ENCODE peak calls at places on chromosomes 6 and 20, in four cellular contexts. One of them, this sample, is unnamed.

GRCh38 chr6:22067127-22067526 is 229.7 kb downstream of the PRL start:
- DNase-seq in K562: no peak
- DNase-seq in HepG2: no peak
- DNase-seq in HEK293T: no peak
- DNase-seq in this sample: no peak

GRCh38 chr6:39240155-39240757 is 11.0 kb upstream of the KCNK5 start:
- DNase-seq in HepG2: no peak
- DNase-seq in HEK293T: no peak
- DNase-seq in K562: no peak
- DNase-seq in this sample: no peak

GRCh38 chr20:13396036-13396435 is 175.0 kb downstream of the ISM1 start:
- DNase-seq in HEK293T: no peak
- DNase-seq in HepG2: no peak
- DNase-seq in K562: no peak
- DNase-seq in this sample: no peak

GRCh38 chr20:48760403-48760889 is 67.4 kb downstream of the PREX1 start:
- DNase-seq in HEK293T: no peak
- DNase-seq in HepG2: no peak
- DNase-seq in K562: no peak
- DNase-seq in this sample: no peak

GRCh38 chr20:51995038-51995437 is 192.7 kb upstream of the SALL4 start:
- DNase-seq in HEK293T: no peak
- DNase-seq in K562: no peak
- DNase-seq in HepG2: no peak
- DNase-seq in this sample: no peak

GRCh38 chr6:119347466-119348307 is 1.9 kb downstream of the MAN1A1 start:
- DNase-seq in HEK293T: peak; percentile 37
- DNase-seq in K562: peak; percentile 85
- DNase-seq in HepG2: peak; percentile 96
- DNase-seq in this sample: no peak

GRCh38 chr6:74768738-74769137 is 437.1 kb downstream of the COL12A1 start:
- DNase-seq in K562: no peak
- DNase-seq in HEK293T: no peak
- DNase-seq in HepG2: no peak
- DNase-seq in this sample: no peak

GRCh38 chr6:11096109-11096508 is 2.5 kb downstream of the SMIM13 start:
- DNase-seq in HepG2: peak; percentile 76
- DNase-seq in K562: peak; percentile 78
- DNase-seq in HEK293T: peak; percentile 34
- DNase-seq in this sample: peak; percentile 27

GRCh38 chr6:157946865-157947532 is 34.7 kb upstream of the SYNJ2 start:
- DNase-seq in HepG2: peak; percentile 41
- DNase-seq in HEK293T: peak; percentile 33
- DNase-seq in K562: peak; percentile 59
- DNase-seq in this sample: no peak

GRCh38 chr6:115898246-115898645 is 162.4 kb downstream of the FRK start:
- DNase-seq in HEK293T: no peak
- DNase-seq in HepG2: no peak
- DNase-seq in K562: no peak
- DNase-seq in this sample: no peak

GRCh38 chr6:153980176-153980575 is 58.9 kb upstream of the OPRM1 start:
- DNase-seq in K562: no peak
- DNase-seq in HEK293T: no peak
- DNase-seq in HepG2: no peak
- DNase-seq in this sample: no peak

GRCh38 chr6:122654016-122654415 is 43.8 kb downstream of the PKIB start:
- DNase-seq in K562: no peak
- DNase-seq in HEK293T: no peak
- DNase-seq in HepG2: no peak
- DNase-seq in this sample: no peak
- TF ChIP-seq ELF4 in K562: no peak
- TF ChIP-seq ELF4 in HEK293T: no peak
- TF ChIP-seq ELF4 in HepG2: no peak
- TF ChIP-seq ELF4 in this sample: no peak

DNA sequence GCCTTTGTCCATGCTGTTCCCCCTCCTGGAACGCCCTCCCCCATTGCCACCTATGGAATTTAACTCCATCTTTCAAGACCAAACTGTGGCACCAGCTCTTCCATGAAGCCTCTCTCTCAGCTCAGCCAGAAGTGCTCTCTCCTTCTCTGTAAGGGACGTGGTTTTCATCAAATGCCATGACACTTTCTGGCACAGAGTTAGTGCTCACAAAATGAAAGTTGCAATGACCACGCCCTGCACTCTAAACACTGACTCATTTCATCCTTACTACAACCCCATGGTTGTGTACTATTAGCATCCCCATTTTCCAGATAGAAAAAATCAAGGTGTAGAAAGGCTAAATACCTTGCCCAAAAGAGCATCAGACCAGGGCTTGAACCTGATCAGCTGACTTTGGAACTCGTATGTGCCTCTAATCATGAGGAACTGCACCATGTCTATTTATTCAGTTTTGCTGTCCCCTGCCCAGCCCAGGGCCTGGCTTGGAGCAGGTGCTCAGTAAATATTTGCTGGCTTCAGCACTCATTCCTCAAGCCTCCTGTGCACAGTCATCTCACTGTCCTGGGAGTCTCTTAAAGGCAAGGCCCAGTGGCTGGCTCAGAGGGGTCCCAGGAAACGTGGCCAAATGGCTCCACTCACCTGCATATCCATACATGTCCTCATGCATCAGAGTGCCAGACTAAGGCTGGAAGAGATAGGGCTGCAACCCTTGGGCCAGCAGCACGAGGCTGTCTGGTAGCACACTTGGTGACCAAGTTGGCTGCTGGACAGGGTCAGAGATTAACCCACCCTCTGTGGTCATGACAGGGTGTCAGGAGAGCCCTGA is 77.9 kb downstream of the MRPL14 start:
- DNase-seq in HepG2: no peak
- DNase-seq in HEK293T: no peak
- DNase-seq in K562: no peak
- DNase-seq in this sample: no peak
- TF ChIP-seq ELF4 in HepG2: no peak
- TF ChIP-seq ELF4 in HEK293T: no peak
- TF ChIP-seq ELF4 in K562: no peak
- TF ChIP-seq ELF4 in this sample: no peak

DNA sequence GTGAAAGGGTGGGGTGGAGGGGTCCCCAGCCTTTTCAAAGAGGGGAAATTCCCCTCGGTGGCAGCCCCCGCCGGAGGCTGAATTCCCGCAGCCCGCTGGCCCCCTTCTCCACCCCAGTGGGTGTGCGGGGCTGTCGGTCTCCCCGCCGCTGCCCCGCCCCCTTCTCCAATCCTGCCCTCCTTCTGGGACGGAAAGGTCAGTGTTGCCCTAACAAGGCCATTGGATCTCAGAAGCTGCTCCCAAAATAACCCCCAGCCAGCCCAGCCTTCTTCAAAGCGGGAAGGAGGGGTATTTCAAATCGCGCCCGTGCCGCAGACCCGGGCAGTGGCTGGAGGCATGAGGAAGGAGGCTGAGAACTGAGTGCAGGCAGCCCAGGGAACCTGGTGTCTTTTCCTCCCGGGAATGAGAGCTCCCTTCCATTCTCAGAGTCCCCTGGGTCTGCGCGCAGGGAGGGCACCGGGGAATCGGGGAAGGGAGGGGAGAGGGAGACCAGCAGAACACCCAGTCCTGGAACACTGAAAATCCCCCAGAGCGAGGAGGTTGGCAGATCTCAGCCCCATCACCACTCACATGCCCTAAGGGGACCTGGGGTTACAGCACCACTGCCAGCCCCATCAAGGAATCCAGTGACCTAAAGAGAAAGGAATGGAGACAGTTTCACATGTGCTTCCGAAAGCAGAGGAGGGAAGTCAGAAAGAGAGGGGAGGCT is at the start of gene JPH2:
- DNase-seq in HepG2: no peak
- DNase-seq in K562: no peak
- DNase-seq in HEK293T: no peak
- DNase-seq in this sample: peak; percentile 74
- TF ChIP-seq ELF4 in HepG2: no peak
- TF ChIP-seq ELF4 in K562: no peak
- TF ChIP-seq ELF4 in HEK293T: no peak
- TF ChIP-seq ELF4 in this sample: no peak

GRCh38 chr6:17640477-17640917 is 40.4 kb downstream of the FAM8A1 start:
- DNase-seq in HEK293T: no peak
- DNase-seq in HepG2: no peak
- DNase-seq in K562: no peak
- DNase-seq in this sample: no peak
- TF ChIP-seq ELF4 in HEK293T: no peak
- TF ChIP-seq ELF4 in HepG2: no peak
- TF ChIP-seq ELF4 in K562: no peak
- TF ChIP-seq ELF4 in this sample: no peak

GRCh38 chr6:110329348-110329728 is 28.8 kb downstream of the METTL24 start:
- DNase-seq in K562: no peak
- DNase-seq in HEK293T: no peak
- DNase-seq in HepG2: no peak
- DNase-seq in this sample: no peak

GRCh38 chr6:110332281-110332680 is 25.9 kb downstream of the METTL24 start:
- DNase-seq in HepG2: no peak
- DNase-seq in HEK293T: no peak
- DNase-seq in K562: no peak
- DNase-seq in this sample: no peak

GRCh38 chr6:110329729-110330436 is 28.3 kb downstream of the METTL24 start:
- DNase-seq in HEK293T: no peak
- DNase-seq in K562: no peak
- DNase-seq in HepG2: peak; percentile 62
- DNase-seq in this sample: no peak

GRCh38 chr6:110331383-110331782 is 26.8 kb downstream of the METTL24 start:
- DNase-seq in HEK293T: no peak
- DNase-seq in K562: no peak
- DNase-seq in HepG2: no peak
- DNase-seq in this sample: no peak

GRCh38 chr6:110331816-110332215 is 26.3 kb downstream of the METTL24 start:
- DNase-seq in K562: no peak
- DNase-seq in HepG2: no peak
- DNase-seq in HEK293T: peak; percentile 36
- DNase-seq in this sample: no peak
- TF ChIP-seq ELF4 in K562: no peak
- TF ChIP-seq ELF4 in HepG2: no peak
- TF ChIP-seq ELF4 in HEK293T: no peak
- TF ChIP-seq ELF4 in this sample: no peak

GRCh38 chr6:136415351-136416005 is 125.8 kb upstream of the BCLAF1 start:
- DNase-seq in HEK293T: no peak
- DNase-seq in K562: no peak
- DNase-seq in HepG2: no peak
- DNase-seq in this sample: no peak
- TF ChIP-seq ELF4 in HEK293T: no peak
- TF ChIP-seq ELF4 in K562: no peak
- TF ChIP-seq ELF4 in HepG2: no peak
- TF ChIP-seq ELF4 in this sample: no peak